ENCODE peak calls at places on chromosomes 11 and 22, in four cellular contexts. V is GM23248, C is Karpas-422, X is endothelial cell of umbilical vein. F is an unnamed sample.

GRCh38 chr11:69889400-69890372 is 70.5 kb upstream of the FGF3 start:
- DNase-seq in C (no peak), X (no peak), V (no peak), F (no peak)

GRCh38 chr11:12502950-12503579 is 125.7 kb downstream of the PARVA start:
- DNase-seq in V (no peak), X (no peak), C (no peak), F (no peak)

GRCh38 chr11:121652982-121653381 is 200.2 kb upstream of the SORL1-AS1 start:
- DNase-seq in X (peak; percentile 10), C (no peak), V (peak; percentile 44), F (no peak)

GRCh38 chr11:91265946-91266345 is 958.7 kb upstream of the FAT3 start:
- DNase-seq in V (no peak), X (no peak), C (no peak), F (no peak)

GRCh38 chr22:37082251-37082650 is 27.3 kb downstream of the TMPRSS6 start:
- DNase-seq in X (no peak), C (no peak), V (no peak), F (no peak)

GRCh38 chr22:46865642-46866041 is 103.2 kb downstream of the TBC1D22A start:
- DNase-seq in C (no peak), X (no peak), V (no peak), F (no peak)

GRCh38 chr22:22591348-22592299 is 32.6 kb upstream of the PRAME start:
- DNase-seq in X (no peak), C (no peak), V (peak; percentile 17), F (no peak)

GRCh38 chr11:109865558-109866186 is 227.5 kb upstream of the ZC3H12C start:
- DNase-seq in V (no peak), C (peak; percentile 70), X (no peak), F (no peak)

GRCh38 chr11:134559617-134559992 is 147.6 kb upstream of the B3GAT1 start:
- DNase-seq in V (no peak), C (no peak), X (no peak), F (peak; percentile 80)

GRCh38 chr11:45042560-45042959 is 91.9 kb upstream of the TP53I11 start:
- DNase-seq in X (no peak), C (no peak), V (peak; percentile 61), F (no peak)

GRCh38 chr22:20777420-20778177 is 3.7 kb downstream of the SERPIND1 start:
- DNase-seq in V (peak; percentile 87), C (no peak), X (peak; percentile 67), F (no peak)

GRCh38 chr11:35313066-35313765 is 106.1 kb downstream of the SLC1A2 start:
- DNase-seq in V (no peak), X (no peak), C (peak; percentile 65), F (no peak)

GRCh38 chr22:47175151-47175760 is 412.8 kb downstream of the TBC1D22A start:
- DNase-seq in V (peak; percentile 85), X (no peak), C (no peak), F (no peak)

GRCh38 chr11:114131366-114131963 is 72.0 kb downstream of the ZBTB16 start:
- DNase-seq in X (peak; percentile 16), V (no peak), C (no peak), F (no peak)

GRCh38 chr11:126731526-126731925 is 269.0 kb downstream of the KIRREL3 start:
- DNase-seq in V (no peak), C (no peak), X (no peak), F (no peak)

GRCh38 chr11:78045851-78046485 is 17.7 kb upstream of the THRSP start:
- DNase-seq in V (peak; percentile 73), C (peak; percentile 85), X (peak; percentile 62), F (peak; percentile 84)

GRCh38 chr11:95931916-95932315 is 8.0 kb upstream of the MTMR2 start:
- DNase-seq in X (no peak), V (no peak), C (no peak), F (no peak)

GRCh38 chr11:126646701-126647209 is 291.3 kb downstream of the ST3GAL4 start:
- DNase-seq in V (peak; percentile 86), X (no peak), C (no peak), F (no peak)

GRCh38 chr11:7585816-7586215 is 72.0 kb downstream of the PPFIBP2 start:
- DNase-seq in X (no peak), C (no peak), V (peak; percentile 78), F (no peak)

GRCh38 chr22:31461699-31462098 is 27.9 kb downstream of the EIF4ENIF1 start:
- DNase-seq in V (no peak), X (no peak), C (no peak), F (no peak)

GRCh38 chr22:23113067-23113846 is 28.5 kb downstream of the RSPH14 start:
- DNase-seq in V (no peak), C (peak; percentile 70), X (no peak), F (peak; percentile 32)

GRCh38 chr22:27754247-27754887 is 47.2 kb downstream of the MN1 start:
- DNase-seq in V (peak; percentile 65), X (no peak), C (no peak), F (no peak)

GRCh38 chr11:32297629-32298028 is 137.7 kb downstream of the WT1 start:
- DNase-seq in X (peak; percentile 20), V (peak; percentile 67), C (peak; percentile 87), F (no peak)

GRCh38 chr11:10604340-10604748 is 35.9 kb upstream of the LYVE1 start:
- DNase-seq in X (peak; percentile 28), V (peak; percentile 57), C (no peak), F (peak; percentile 64)

GRCh38 chr22:38984224-38984623 is 2.1 kb downstream of the APOBEC3B start:
- DNase-seq in X (no peak), C (peak; percentile 51), V (no peak), F (no peak)

GRCh38 chr22:19757985-19758895 is 2.3 kb upstream of the TBX1 start:
- DNase-seq in C (no peak), V (no peak), X (no peak), F (no peak)

GRCh38 chr11:125593113-125593761 is 585 bp downstream of the STT3A start:
- DNase-seq in V (peak; percentile 70), X (no peak), C (no peak), F (no peak)

DNA sequence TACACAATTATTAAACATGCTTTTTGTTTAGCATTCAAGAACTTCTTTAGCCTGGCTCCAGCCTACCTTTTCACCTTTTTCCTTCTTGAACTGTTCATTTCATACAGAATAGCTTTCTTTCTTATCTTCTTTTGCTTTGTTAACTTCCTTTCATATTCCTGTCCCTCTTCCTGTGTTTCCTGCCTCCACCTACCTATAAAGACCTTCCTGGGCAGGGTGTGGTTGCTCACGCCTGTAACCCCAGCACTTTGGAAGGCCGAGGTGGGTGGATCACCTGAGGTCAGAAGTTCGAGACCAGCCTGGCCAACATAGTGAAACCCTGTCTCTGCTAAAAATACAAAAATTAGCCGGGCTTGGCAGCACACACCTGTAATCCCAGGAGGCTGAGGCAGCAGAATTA is 22.9 kb downstream of the CAPRIN1 start:
- DNase-seq in X (no peak), V (no peak), C (no peak), F (no peak)
- H4K20me1 ChIP-seq in X (peaks cover 31% of the 10 kb centered on the region), V (peaks cover 29% of the 10 kb centered on the region), C (peaks cover 33% of the 10 kb centered on the region), F (peaks cover 76% of the 10 kb centered on the region)

GRCh38 chr11:133548641-133549040 is 16.3 kb upstream of the OPCML start:
- DNase-seq in V (no peak), C (no peak), X (no peak), F (no peak)
- H3K9me3 ChIP-seq in V (no peaks in the 10 kb centered on the region), C (no peaks in the 10 kb centered on the region), X (peaks cover 9% of the 10 kb centered on the region), F (no peaks in the 10 kb centered on the region)

DNA sequence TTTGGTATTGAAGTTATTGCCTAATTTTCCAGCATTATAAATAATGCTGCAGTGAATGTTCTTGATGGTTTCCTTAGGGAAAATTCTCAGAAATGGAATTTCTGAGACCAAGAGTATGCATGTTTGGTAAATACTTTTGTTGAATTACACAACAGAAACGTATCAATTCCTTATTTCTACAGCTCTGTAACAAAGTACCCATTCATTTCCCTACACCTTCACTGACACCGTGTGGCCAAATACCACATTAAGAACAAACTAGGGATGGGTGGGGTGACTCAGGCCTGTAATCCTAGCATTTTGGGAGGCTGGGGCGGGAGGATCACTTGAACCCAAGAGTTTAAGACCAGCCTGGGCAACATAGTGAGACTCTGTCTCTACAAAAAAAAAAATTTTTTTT is 21.8 kb downstream of the MCAM start:
- DNase-seq in X (no peak), C (no peak), V (peak; percentile 39), F (no peak)
- H3K9ac ChIP-seq in X (no peak overlapping the region), C (no peak overlapping the region), V (no peak overlapping the region), F (no peak overlapping the region)

GRCh38 chr11:123061403-123062157 is at the start of gene HSPA8:
- DNase-seq in C (peak; percentile 68), V (peak; percentile 86), X (peak; percentile 46), F (peak; percentile 74)
- H4K20me1 ChIP-seq in C (peaks cover 39% of the 10 kb centered on the region), V (peaks cover 43% of the 10 kb centered on the region), X (peaks cover 2% of the 10 kb centered on the region), F (peaks cover 52% of the 10 kb centered on the region)

GRCh38 chr22:48957311-48957986 is 870.2 kb downstream of the BRD1 start:
- DNase-seq in X (no peak), V (no peak), C (no peak), F (no peak)
- H3K9me3 ChIP-seq in X (peaks cover 8% of the 10 kb centered on the region), V (no peaks in the 10 kb centered on the region), C (no peaks in the 10 kb centered on the region), F (no peaks in the 10 kb centered on the region)

DNA sequence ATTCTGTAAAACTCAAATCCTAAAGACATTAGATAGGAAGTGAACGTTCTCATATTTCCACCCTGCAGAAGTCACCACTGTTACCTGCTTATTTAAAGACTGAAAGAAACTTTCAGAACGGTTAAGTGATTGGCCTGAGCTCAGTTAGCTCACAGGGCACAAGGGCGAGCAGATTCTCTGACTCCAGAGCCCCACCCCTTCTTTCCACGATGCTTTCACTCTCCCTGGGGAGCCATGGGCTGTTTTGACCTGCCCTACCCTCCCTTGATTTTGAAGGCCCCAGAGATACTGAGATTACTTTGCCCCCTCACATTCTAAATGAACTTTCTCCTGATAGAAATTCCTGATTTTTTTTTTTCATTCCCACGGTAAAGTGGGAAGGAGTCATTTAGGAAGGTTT is 33.9 kb downstream of the ARHGAP1 start:
- DNase-seq in X (no peak), V (no peak), C (no peak), F (no peak)
- H3K9ac ChIP-seq in X (no peak overlapping the region), V (no peak overlapping the region), C (no peak overlapping the region), F (no peak overlapping the region)

DNA sequence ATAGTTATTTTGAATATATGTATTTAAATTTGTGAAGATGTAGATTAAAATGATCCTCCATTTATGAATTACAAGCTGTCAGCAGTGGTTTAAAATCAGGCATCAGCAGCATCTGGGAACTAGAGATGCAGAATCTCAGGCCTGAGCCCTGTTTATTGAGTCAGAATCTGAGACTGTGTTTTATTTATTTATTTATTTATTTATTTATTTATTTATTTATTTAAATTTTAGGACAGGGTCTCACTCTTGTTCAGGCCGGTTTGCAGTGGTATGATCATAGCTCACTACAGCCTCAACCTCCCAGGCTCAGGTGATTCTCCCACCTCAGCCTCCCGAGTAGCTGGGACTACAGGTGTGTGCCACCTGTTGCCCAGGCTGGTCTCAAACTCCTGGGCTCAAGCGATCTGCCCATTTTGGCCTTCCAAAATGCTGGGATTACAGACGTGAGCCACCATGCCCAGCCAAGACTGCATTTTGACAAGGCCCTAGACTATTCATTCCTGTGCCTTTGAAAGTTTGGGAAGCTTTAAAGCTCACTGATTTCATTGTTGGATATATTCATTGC is 70.7 kb downstream of the PPP6R3 start:
- DNase-seq in X (no peak), V (no peak), C (no peak), F (no peak)
- H4K20me1 ChIP-seq in X (peaks cover 6% of the 10 kb centered on the region), V (peaks cover 6% of the 10 kb centered on the region), C (peaks cover 41% of the 10 kb centered on the region), F (peaks cover 71% of the 10 kb centered on the region)

GRCh38 chr11:2651054-2651617 is 48.7 kb downstream of the KCNQ1OT1 start:
- DNase-seq in V (no peak), X (no peak), C (no peak), F (no peak)
- H3K9me3 ChIP-seq in V (peaks cover 4% of the 10 kb centered on the region), X (no peaks in the 10 kb centered on the region), C (peaks cover 39% of the 10 kb centered on the region), F (peaks cover 19% of the 10 kb centered on the region)